ENCODE peak calls at places on chromosomes 4 and X, in eight cellular contexts. G, P, N, X, Y, U, A and W are unnamed samples.

GRCh38 chrX:31589503-31589902 is 517.7 kb upstream of the FTHL17 start:
- DNase-seq in P (no peak), Y (no peak), U (no peak), X (no peak), A (no peak), N (no peak), G (no peak), W (no peak)

GRCh38 chrX:18676470-18676869 is 4.6 kb upstream of the RS1 start:
- DNase-seq in A (no peak), N (peak; percentile 6), U (peak; percentile 32), G (no peak), Y (no peak), X (no peak), P (no peak), W (no peak)

GRCh38 chr4:113572620-113573019 is 188.9 kb downstream of the CAMK2D start:
- DNase-seq in N (no peak), G (no peak), U (no peak), Y (no peak), A (no peak), X (no peak), P (no peak), W (no peak)

GRCh38 chr4:8362483-8362882 is 78.0 kb downstream of the ACOX3 start:
- DNase-seq in N (peak; percentile 37), Y (no peak), G (no peak), A (no peak), X (peak; percentile 93), P (no peak), U (no peak), W (no peak)

GRCh38 chr4:60657041-60657440 is 543.1 kb upstream of the ADGRL3 start:
- DNase-seq in A (no peak), G (no peak), N (no peak), Y (no peak), X (no peak), U (no peak), P (no peak), W (no peak)

GRCh38 chr4:8821151-8821950 is 50.3 kb downstream of the HMX1 start:
- DNase-seq in X (no peak), N (no peak), U (no peak), G (peak; percentile 4), P (no peak), Y (peak; percentile 6), A (no peak), W (no peak)

GRCh38 chr4:108877821-108878220 is 115.0 kb upstream of the ETNPPL start:
- DNase-seq in G (no peak), X (peak; percentile 32), P (no peak), A (no peak), U (no peak), N (peak; percentile 52), Y (no peak), W (no peak)

GRCh38 chrX:143632625-143633387 is 3.1 kb downstream of the SLITRK4 start:
- DNase-seq in P (peak; percentile 53), X (peak; percentile 22), Y (no peak), A (no peak), G (no peak), N (no peak), U (peak; percentile 1), W (peak; percentile 10)

GRCh38 chrX:123818243-123818642 is 41.6 kb upstream of the XIAP start:
- DNase-seq in N (peak; percentile 75), A (no peak), Y (no peak), U (no peak), X (peak; percentile 89), P (no peak), G (no peak), W (peak; percentile 75)

GRCh38 chrX:153935326-153935851 is 552 bp upstream of the NAA10 start:
- DNase-seq in Y (no peak), X (no peak), U (no peak), P (no peak), N (no peak), G (no peak), A (no peak), W (no peak)

GRCh38 chr4:152352645-152353116 is 183.2 kb downstream of the FBXW7 start:
- DNase-seq in X (peak; percentile 87), U (peak; percentile 73), Y (peak; percentile 23), G (no peak), P (peak; percentile 88), N (peak; percentile 99), A (peak; percentile 3), W (peak; percentile 70)